ENCODE peak calls at places on chromosomes 1 and 21, in five cellular contexts. One of them, this sample, is unnamed.

GRCh38 chr1:192702212-192702993 is 66.5 kb downstream of the RGS13 start:
- DNase-seq in vagina: no peak
- DNase-seq in WTC11: no peak
- DNase-seq in small intestine: no peak
- DNase-seq in activated naive CD4-positive, alpha-beta T cell: no peak
- DNase-seq in this sample: no peak

GRCh38 chr1:111406325-111406768 is 21.2 kb downstream of the OVGP1 start:
- DNase-seq in vagina: no peak
- DNase-seq in WTC11: no peak
- DNase-seq in small intestine: peak; percentile 33
- DNase-seq in activated naive CD4-positive, alpha-beta T cell: no peak
- DNase-seq in this sample: no peak

GRCh38 chr1:204992499-204992898 is 50.5 kb upstream of the CNTN2 start:
- DNase-seq in vagina: no peak
- DNase-seq in WTC11: no peak
- DNase-seq in small intestine: no peak
- DNase-seq in activated naive CD4-positive, alpha-beta T cell: no peak
- DNase-seq in this sample: no peak

GRCh38 chr1:93080424-93080823 is 1.3 kb downstream of the MTF2 start:
- DNase-seq in vagina: no peak
- DNase-seq in WTC11: no peak
- DNase-seq in small intestine: peak; percentile 75
- DNase-seq in activated naive CD4-positive, alpha-beta T cell: no peak
- DNase-seq in this sample: no peak

GRCh38 chr1:116911779-116912469 is 2.2 kb downstream of the PTGFRN start:
- DNase-seq in vagina: peak; percentile 34
- DNase-seq in WTC11: no peak
- DNase-seq in small intestine: no peak
- DNase-seq in activated naive CD4-positive, alpha-beta T cell: no peak
- DNase-seq in this sample: no peak

GRCh38 chr1:236027096-236027495 is 37.8 kb downstream of the NID1 start:
- DNase-seq in vagina: no peak
- DNase-seq in WTC11: no peak
- DNase-seq in small intestine: no peak
- DNase-seq in activated naive CD4-positive, alpha-beta T cell: no peak
- DNase-seq in this sample: no peak

GRCh38 chr21:25176637-25177412 is 430.5 kb downstream of the MRPL39 start:
- DNase-seq in vagina: no peak
- DNase-seq in WTC11: no peak
- DNase-seq in small intestine: no peak
- DNase-seq in activated naive CD4-positive, alpha-beta T cell: no peak
- DNase-seq in this sample: no peak

GRCh38 chr21:15295875-15296274 is 231.1 kb upstream of the NRIP1 start:
- DNase-seq in vagina: no peak
- DNase-seq in WTC11: no peak
- DNase-seq in small intestine: no peak
- DNase-seq in activated naive CD4-positive, alpha-beta T cell: no peak
- DNase-seq in this sample: no peak

GRCh38 chr1:172662464-172663109 is 3.7 kb downstream of the FASLG start:
- DNase-seq in vagina: no peak
- DNase-seq in WTC11: no peak
- DNase-seq in small intestine: peak; percentile 66
- DNase-seq in activated naive CD4-positive, alpha-beta T cell: peak; percentile 52
- DNase-seq in this sample: peak; percentile 64

GRCh38 chr1:32068891-32069590 is 3.7 kb upstream of the TMEM39B start:
- DNase-seq in vagina: no peak
- DNase-seq in WTC11: no peak
- DNase-seq in small intestine: no peak
- DNase-seq in activated naive CD4-positive, alpha-beta T cell: no peak
- DNase-seq in this sample: no peak

GRCh38 chr21:14737922-14738321 is 191.8 kb upstream of the SAMSN1 start:
- DNase-seq in vagina: no peak
- DNase-seq in WTC11: no peak
- DNase-seq in small intestine: peak; percentile 73
- DNase-seq in activated naive CD4-positive, alpha-beta T cell: peak; percentile 2
- DNase-seq in this sample: no peak

GRCh38 chr1:237953238-237953637 is 62.5 kb upstream of the ZP4 start:
- DNase-seq in vagina: no peak
- DNase-seq in WTC11: no peak
- DNase-seq in small intestine: no peak
- DNase-seq in activated naive CD4-positive, alpha-beta T cell: no peak
- DNase-seq in this sample: no peak

GRCh38 chr1:186286615-186287317 is 88.3 kb downstream of the TPR start:
- DNase-seq in vagina: no peak
- DNase-seq in WTC11: no peak
- DNase-seq in small intestine: no peak
- DNase-seq in activated naive CD4-positive, alpha-beta T cell: no peak
- DNase-seq in this sample: no peak

GRCh38 chr1:30325999-30326398 is 397.4 kb downstream of the MATN1 start:
- DNase-seq in vagina: no peak
- DNase-seq in WTC11: no peak
- DNase-seq in small intestine: no peak
- DNase-seq in activated naive CD4-positive, alpha-beta T cell: no peak
- DNase-seq in this sample: no peak

GRCh38 chr1:8625981-8626898 is 191.2 kb downstream of the RERE start:
- DNase-seq in vagina: no peak
- DNase-seq in WTC11: no peak
- DNase-seq in small intestine: no peak
- DNase-seq in activated naive CD4-positive, alpha-beta T cell: no peak
- DNase-seq in this sample: no peak

GRCh38 chr1:107966550-107966949 is 1.6 kb upstream of the VAV3 start:
- DNase-seq in vagina: no peak
- DNase-seq in WTC11: no peak
- DNase-seq in small intestine: no peak
- DNase-seq in activated naive CD4-positive, alpha-beta T cell: no peak
- DNase-seq in this sample: no peak

GRCh38 chr1:152398812-152399698 is 15.0 kb downstream of the CRNN start:
- DNase-seq in vagina: no peak
- DNase-seq in WTC11: no peak
- DNase-seq in small intestine: peak; percentile 20
- DNase-seq in activated naive CD4-positive, alpha-beta T cell: no peak
- DNase-seq in this sample: no peak

GRCh38 chr1:51303751-51304196 is 26.6 kb downstream of the TTC39A start:
- DNase-seq in vagina: no peak
- DNase-seq in WTC11: no peak
- DNase-seq in small intestine: no peak
- DNase-seq in activated naive CD4-positive, alpha-beta T cell: no peak
- DNase-seq in this sample: no peak

GRCh38 chr1:34441661-34442060 is 265.0 kb downstream of the C1orf94 start:
- DNase-seq in vagina: no peak
- DNase-seq in WTC11: no peak
- DNase-seq in small intestine: no peak
- DNase-seq in activated naive CD4-positive, alpha-beta T cell: no peak
- DNase-seq in this sample: no peak

GRCh38 chr1:231626535-231626950 is at the start of gene DISC1:
- DNase-seq in vagina: no peak
- DNase-seq in WTC11: peak; percentile 86
- DNase-seq in small intestine: peak; percentile 62
- DNase-seq in activated naive CD4-positive, alpha-beta T cell: peak; percentile 46
- DNase-seq in this sample: peak; percentile 42

GRCh38 chr1:117093870-117094621 is 27.5 kb downstream of the TRIM45 start:
- DNase-seq in vagina: no peak
- DNase-seq in WTC11: peak; percentile 16
- DNase-seq in small intestine: peak; percentile 66
- DNase-seq in activated naive CD4-positive, alpha-beta T cell: no peak
- DNase-seq in this sample: no peak

GRCh38 chr1:213231795-213232231 is 180.8 kb downstream of the RPS6KC1 start:
- DNase-seq in vagina: no peak
- DNase-seq in WTC11: peak; percentile 46
- DNase-seq in small intestine: no peak
- DNase-seq in activated naive CD4-positive, alpha-beta T cell: no peak
- DNase-seq in this sample: no peak

GRCh38 chr1:98749152-98749756 is 87.7 kb downstream of the SNX7 start:
- DNase-seq in vagina: no peak
- DNase-seq in WTC11: no peak
- DNase-seq in small intestine: peak; percentile 12
- DNase-seq in activated naive CD4-positive, alpha-beta T cell: no peak
- DNase-seq in this sample: no peak

GRCh38 chr1:98452162-98452561 is 209.4 kb upstream of the SNX7 start:
- DNase-seq in vagina: no peak
- DNase-seq in WTC11: no peak
- DNase-seq in small intestine: no peak
- DNase-seq in activated naive CD4-positive, alpha-beta T cell: no peak
- DNase-seq in this sample: no peak

GRCh38 chr1:197912739-197913494 is 4.3 kb upstream of the LHX9 start:
- DNase-seq in vagina: no peak
- DNase-seq in WTC11: no peak
- DNase-seq in small intestine: no peak
- DNase-seq in activated naive CD4-positive, alpha-beta T cell: no peak
- DNase-seq in this sample: no peak

GRCh38 chr1:228090613-228091081 is 8.1 kb downstream of the ARF1 start:
- DNase-seq in vagina: no peak
- DNase-seq in WTC11: no peak
- DNase-seq in small intestine: no peak
- DNase-seq in activated naive CD4-positive, alpha-beta T cell: no peak
- DNase-seq in this sample: no peak

GRCh38 chr1:211613108-211613947 is 34.4 kb upstream of the SLC30A1 start:
- DNase-seq in vagina: no peak
- DNase-seq in WTC11: no peak
- DNase-seq in small intestine: peak; percentile 88
- DNase-seq in activated naive CD4-positive, alpha-beta T cell: no peak
- DNase-seq in this sample: peak; percentile 44

GRCh38 chr1:225523214-225523613 is 95.4 kb upstream of the LBR start:
- DNase-seq in vagina: no peak
- DNase-seq in WTC11: no peak
- DNase-seq in small intestine: peak; percentile 46
- DNase-seq in activated naive CD4-positive, alpha-beta T cell: no peak
- DNase-seq in this sample: no peak

GRCh38 chr1:78472851-78473496 is 17.8 kb upstream of the PTGFR start:
- DNase-seq in vagina: no peak
- DNase-seq in WTC11: no peak
- DNase-seq in small intestine: no peak
- DNase-seq in activated naive CD4-positive, alpha-beta T cell: no peak
- DNase-seq in this sample: no peak

GRCh38 chr1:228306275-228307217 is 98.7 kb downstream of the OBSCN start:
- DNase-seq in vagina: no peak
- DNase-seq in WTC11: no peak
- DNase-seq in small intestine: no peak
- DNase-seq in activated naive CD4-positive, alpha-beta T cell: no peak
- DNase-seq in this sample: no peak

GRCh38 chr1:246587606-246588005 is 21.4 kb downstream of the CNST start:
- DNase-seq in vagina: no peak
- DNase-seq in WTC11: no peak
- DNase-seq in small intestine: no peak
- DNase-seq in activated naive CD4-positive, alpha-beta T cell: no peak
- DNase-seq in this sample: no peak

GRCh38 chr1:22903113-22903512 is 69.6 kb downstream of the LACTBL1 start:
- DNase-seq in vagina: no peak
- DNase-seq in WTC11: no peak
- DNase-seq in small intestine: no peak
- DNase-seq in activated naive CD4-positive, alpha-beta T cell: no peak
- DNase-seq in this sample: no peak

GRCh38 chr1:112714313-112715263 is 544 bp downstream of the PPM1J start:
- DNase-seq in vagina: no peak
- DNase-seq in WTC11: no peak
- DNase-seq in small intestine: peak; percentile 30
- DNase-seq in activated naive CD4-positive, alpha-beta T cell: no peak
- DNase-seq in this sample: no peak

This sample was measured in GOT3.